ENCODE peak calls at places on chromosomes 5 and 9, in seven cellular contexts. N is mesendoderm, M is IMR-90, T is H9, Q is neuronal stem cell, I is H1, W is trophoblast cell. J is an unnamed sample.

GRCh38 chr9:136043386-136044054 is 51.6 kb downstream of the NACC2 start:
- DNase-seq in N (no peak), M (no peak), W (no peak), T (no peak), Q (no peak), I (no peak), J (no peak)

GRCh38 chr5:72392326-72392733 is 72.2 kb downstream of the PTCD2 start:
- DNase-seq in Q (no peak), M (peak; percentile 46), T (no peak), I (no peak), W (no peak), N (no peak), J (no peak)

GRCh38 chr5:1315709-1316587 is 21.1 kb upstream of the TERT start:
- DNase-seq in M (no peak), I (no peak), N (peak; percentile 45), Q (no peak), T (peak; percentile 78), W (no peak), J (no peak)

GRCh38 chr5:40477856-40478546 is 201.7 kb upstream of the PTGER4 start:
- DNase-seq in W (no peak), M (peak; percentile 29), N (no peak), T (no peak), I (no peak), Q (no peak), J (no peak)

GRCh38 chr9:5892456-5893133 is 1.9 kb downstream of the MLANA start:
- DNase-seq in I (no peak), N (no peak), W (no peak), Q (no peak), M (no peak), T (no peak), J (peak; percentile 83)

GRCh38 chr9:77021928-77022782 is 2.7 kb downstream of the FOXB2 start:
- DNase-seq in I (no peak), T (peak; percentile 38), M (no peak), Q (peak; percentile 11), W (no peak), N (peak; percentile 27), J (no peak)

GRCh38 chr5:16521561-16522090 is 56.0 kb upstream of the ZNF622 start:
- DNase-seq in I (no peak), T (no peak), Q (no peak), M (no peak), W (no peak), N (no peak), J (no peak)

GRCh38 chr9:123370526-123371227 is 14.7 kb downstream of the CRB2 start:
- DNase-seq in T (no peak), W (no peak), I (no peak), Q (no peak), N (no peak), M (no peak), J (no peak)

GRCh38 chr5:79697222-79698164 is 7.9 kb downstream of the CMYA5 start:
- DNase-seq in Q (no peak), W (peak; percentile 92), I (no peak), N (peak; percentile 66), M (peak; percentile 65), T (no peak), J (peak; percentile 43)

GRCh38 chr9:134712243-134712642 is 70.6 kb downstream of the COL5A1 start:
- DNase-seq in Q (no peak), N (no peak), T (no peak), M (no peak), I (no peak), W (no peak), J (no peak)

GRCh38 chr9:129889936-129890717 is 54.9 kb downstream of the USP20 start:
- DNase-seq in Q (no peak), T (peak; percentile 87), M (no peak), W (no peak), N (peak; percentile 71), I (peak; percentile 53), J (no peak)

GRCh38 chr9:130200038-130200979 is 28.1 kb downstream of the NCS1 start:
- DNase-seq in N (no peak), Q (no peak), I (no peak), M (no peak), W (no peak), T (no peak), J (no peak)

GRCh38 chr5:17381926-17382325 is 116.1 kb upstream of the TAF11L2 start:
- DNase-seq in W (peak; percentile 18), M (no peak), T (no peak), N (no peak), I (no peak), Q (no peak), J (no peak)

GRCh38 chr5:23730023-23730422 is 222.6 kb downstream of the PRDM9 start:
- DNase-seq in M (no peak), N (peak; percentile 91), T (no peak), W (no peak), Q (peak; percentile 2), I (no peak), J (no peak)

GRCh38 chr5:137367951-137368350 is 131.2 kb downstream of the SPOCK1 start:
- DNase-seq in T (no peak), W (no peak), N (no peak), M (no peak), I (no peak), Q (no peak), J (no peak)

GRCh38 chr9:121648799-121649198 is 2.6 kb upstream of the DAB2IP start:
- DNase-seq in N (no peak), T (no peak), I (no peak), M (no peak), W (no peak), Q (no peak), J (no peak)

GRCh38 chr9:93202919-93203712 is 19.2 kb downstream of the WNK2 start:
- DNase-seq in M (no peak), T (no peak), I (no peak), W (no peak), Q (no peak), N (no peak), J (no peak)
- H2BK5ac ChIP-seq in M (no peak overlapping the region), T (no peak overlapping the region), I (no peak overlapping the region), W (no peak overlapping the region), Q (peak overlapping the region; percentile 95), N (no peak overlapping the region), J (no peak overlapping the region)

GRCh38 chr9:82997471-82998140 is 65.3 kb downstream of the RASEF start:
- DNase-seq in Q (no peak), T (no peak), W (no peak), N (no peak), M (no peak), I (no peak), J (no peak)

GRCh38 chr9:83000765-83001164 is 62.2 kb downstream of the RASEF start:
- DNase-seq in W (no peak), N (no peak), M (no peak), Q (no peak), I (no peak), T (no peak), J (no peak)

GRCh38 chr9:82991684-82992083 is 71.3 kb downstream of the RASEF start:
- DNase-seq in T (no peak), Q (no peak), I (no peak), M (no peak), W (no peak), N (no peak), J (no peak)

GRCh38 chr9:82993856-82994605 is 68.9 kb downstream of the RASEF start:
- DNase-seq in I (no peak), Q (no peak), M (no peak), W (no peak), N (no peak), T (no peak), J (no peak)

GRCh38 chr9:82996931-82997330 is 66.0 kb downstream of the RASEF start:
- DNase-seq in T (no peak), M (peak; percentile 48), W (no peak), Q (no peak), I (no peak), N (no peak), J (no peak)
- H2BK5ac ChIP-seq in T (no peak overlapping the region), M (no peak overlapping the region), W (no peak overlapping the region), Q (no peak overlapping the region), I (no peak overlapping the region), N (no peak overlapping the region), J (no peak overlapping the region)

GRCh38 chr9:87267251-87267679 is 230.4 kb upstream of the DAPK1 start:
- DNase-seq in I (no peak), N (no peak), Q (no peak), M (no peak), W (no peak), T (no peak), J (no peak)
- H2BK5ac ChIP-seq in I (no peak overlapping the region), N (no peak overlapping the region), Q (no peak overlapping the region), M (no peak overlapping the region), W (no peak overlapping the region), T (no peak overlapping the region), J (no peak overlapping the region)

DNA sequence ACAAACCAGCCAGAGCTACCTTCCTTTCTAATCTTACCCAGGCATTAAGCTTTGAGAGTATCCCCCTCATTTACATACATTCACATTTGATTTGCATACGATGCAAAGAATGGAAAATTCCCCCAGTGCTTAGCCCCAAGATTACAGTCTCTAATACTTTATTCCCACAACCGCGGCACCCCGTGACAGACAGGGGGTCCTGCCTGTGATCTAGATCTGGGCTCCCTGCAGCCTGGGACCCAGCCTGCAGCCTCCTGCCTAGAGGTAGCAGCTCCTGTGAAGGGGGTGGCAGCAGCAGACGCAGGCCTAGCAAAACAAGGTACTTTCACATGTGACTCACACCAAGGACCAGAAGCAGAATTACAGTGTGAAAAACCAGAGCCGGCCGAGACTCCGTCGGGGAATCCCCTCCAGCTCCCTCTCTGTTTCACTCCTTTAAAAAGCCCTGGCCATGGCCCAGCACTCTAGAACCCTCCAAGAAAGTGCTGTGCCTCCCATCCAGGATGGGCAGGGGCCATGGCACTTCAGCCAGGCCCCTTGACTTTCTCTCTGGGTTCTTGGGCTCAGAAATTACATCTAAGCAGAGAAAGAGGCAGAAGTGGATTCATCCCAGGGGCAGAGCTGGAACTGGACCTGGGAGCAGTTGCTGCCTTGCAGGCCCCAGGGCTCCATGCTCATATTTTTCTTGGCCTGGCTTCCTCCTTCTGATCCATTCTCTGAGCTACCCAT is 14.0 kb upstream of the TCF7 start:
- DNase-seq in Q (no peak), M (peak; percentile 76), I (no peak), N (peak; percentile 81), T (peak; percentile 72), W (peak; percentile 6), J (peak; percentile 84)
- H2BK5ac ChIP-seq in Q (no peak overlapping the region), M (no peak overlapping the region), I (peak overlapping the region; percentile 19), N (peak overlapping the region; percentile 61), T (no peak overlapping the region), W (no peak overlapping the region), J (no peak overlapping the region)

DNA sequence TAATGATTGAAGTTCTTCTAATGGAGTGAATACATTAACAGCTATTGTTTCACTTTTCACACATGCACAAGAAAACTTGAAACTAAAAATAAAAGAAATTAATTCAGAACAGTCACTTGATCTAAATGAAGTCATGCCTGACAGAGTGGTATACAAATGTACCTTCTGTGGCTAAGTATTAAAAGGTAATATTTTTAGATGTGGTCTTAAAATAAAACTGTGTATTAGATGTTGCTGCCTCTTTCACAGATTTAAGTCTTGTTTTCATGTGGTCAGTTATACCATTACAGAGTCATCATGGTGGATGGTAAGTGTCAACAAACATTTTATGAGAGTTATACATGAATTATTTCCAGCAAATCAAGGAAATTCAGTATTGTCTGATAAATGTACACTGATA is 47.0 kb downstream of the KIAA0825 start:
- DNase-seq in W (no peak), I (no peak), Q (no peak), M (no peak), N (no peak), T (no peak), J (no peak)
- H2BK5ac ChIP-seq in W (no peak overlapping the region), I (no peak overlapping the region), Q (no peak overlapping the region), M (no peak overlapping the region), N (no peak overlapping the region), T (no peak overlapping the region), J (no peak overlapping the region)

J was measured in mesenchymal stem cell.